ENCODE peak calls at places on chromosomes 5 and 9, in ten cellular contexts. R is stimulated activated CD4-positive, alpha-beta T cell treated with anti-CD3 and anti-CD28 coated beads, TNF-alpha, amount 100 ng/mL, for 48 hours; D is activated effector memory CD4-positive, alpha-beta T cell treated with anti-CD3 and anti-CD28 coated beads, Interleukin-2, amount 50 U/mL, for 16 hours; N is posterior cingulate gyrus; Q is bronchial epithelial cell; I is PC-3; W is stimulated activated CD8-positive, alpha-beta memory T cell treated with anti-CD3 and anti-CD28 coated beads, Interleukin-12 subunit alpha, Interleukin-12 subunit beta, amount 100 ng/mL, for 1 hour; C is left ventricle myocardium superior; Y is AG10803; L is 8988T. F is an unnamed sample.

GRCh38 chr5:131379071-131379538 is 115.3 kb downstream of the CDC42SE2 start:
- DNase-seq in Y (no peak), R (no peak), C (no peak), L (no peak), I (no peak), Q (peak), W (no peak), D (no peak), N (no peak), F (no peak)

GRCh38 chr5:76526950-76527349 is 96.3 kb downstream of the F2RL2 start:
- DNase-seq in D (no peak), Y (no peak), C (no peak), R (no peak), I (no peak), L (no peak), W (no peak), Q (no peak), N (no peak), F (no peak)

GRCh38 chr9:91376239-91376638 is 14.5 kb upstream of the AUH start:
- DNase-seq in L (no peak), Q (no peak), W (no peak), R (no peak), C (no peak), I (no peak), Y (peak), D (no peak), N (no peak), F (no peak)

GRCh38 chr5:78677777-78678668 is 29.5 kb upstream of the LHFPL2 start:
- DNase-seq in C (peak), R (no peak), Q (peak), I (peak), W (no peak), N (no peak), Y (peak), L (no peak), D (no peak), F (no peak)

GRCh38 chr5:179251276-179251969 is 93.8 kb downstream of the ADAMTS2 start:
- DNase-seq in R (no peak), D (peak), I (no peak), L (no peak), Q (no peak), Y (no peak), N (no peak), W (no peak), C (no peak), F (no peak)

GRCh38 chr9:89621031-89621430 is 16.2 kb downstream of the GADD45G start:
- DNase-seq in Q (no peak), L (no peak), I (no peak), W (no peak), N (no peak), Y (no peak), D (no peak), C (no peak), R (no peak), F (no peak)

GRCh38 chr9:74551266-74551665 is 54.1 kb downstream of the RORB start:
- DNase-seq in C (no peak), W (no peak), Q (peak), D (no peak), L (no peak), R (no peak), I (no peak), Y (no peak), N (no peak), F (no peak)

GRCh38 chr9:32622948-32623347 is 12.5 kb downstream of the TAF1L start:
- DNase-seq in C (no peak), Q (peak), Y (no peak), W (no peak), L (no peak), R (no peak), D (no peak), N (no peak), I (no peak), F (no peak)

GRCh38 chr5:52814749-52815148 is 27.0 kb downstream of the ITGA1 start:
- DNase-seq in C (no peak), W (no peak), Q (no peak), N (no peak), L (no peak), R (no peak), I (no peak), Y (no peak), D (no peak), F (no peak)

GRCh38 chr9:4211022-4211421 is 88.8 kb downstream of the GLIS3 start:
- DNase-seq in I (no peak), Q (no peak), C (no peak), W (no peak), Y (no peak), R (no peak), N (no peak), D (no peak), L (no peak), F (no peak)

GRCh38 chr9:90065001-90065400 is 460.2 kb downstream of the GADD45G start:
- DNase-seq in C (no peak), Y (no peak), N (no peak), R (no peak), W (no peak), D (no peak), Q (peak), I (no peak), L (no peak), F (no peak)

GRCh38 chr5:170221319-170221718 is 11.5 kb upstream of the C5orf58 start:
- DNase-seq in D (no peak), W (no peak), N (no peak), L (no peak), R (no peak), Y (peak), I (no peak), Q (no peak), C (no peak), F (no peak)

GRCh38 chr5:32156635-32157034 is 17.5 kb downstream of the GOLPH3 start:
- DNase-seq in W (no peak), R (no peak), I (no peak), L (no peak), C (no peak), Y (no peak), Q (no peak), N (no peak), D (no peak), F (no peak)

GRCh38 chr5:59123595-59124561 is 541.0 kb downstream of the RAB3C start:
- DNase-seq in W (no peak), Y (no peak), Q (no peak), C (no peak), D (no peak), I (no peak), L (no peak), N (no peak), R (no peak), F (no peak)

GRCh38 chr5:13611604-13612003 is 332.9 kb downstream of the DNAH5 start:
- DNase-seq in L (no peak), C (no peak), D (no peak), W (no peak), Y (no peak), N (no peak), R (no peak), Q (peak), I (no peak), F (no peak)

F was measured in HL-60.